ENCODE peak calls at places on chromosomes 2 and 18, in five cellular contexts. R, J, A, P and W are unnamed samples. For H3K4me1, the result is how much of the 10 kb centered on the place peaks cover.

GRCh38 chr2:181036848-181037603 is 56.6 kb downstream of the UBE2E3 start:
- DNase-seq in R (no peak), J (no peak), A (no peak), P (no peak), W (no peak)

GRCh38 chr2:119196301-119197124 is 27.1 kb upstream of the STEAP3 start:
- DNase-seq in R (no peak), J (no peak), A (no peak), P (no peak), W (peak)

GRCh38 chr18:10798727-10799435 is 273.1 kb downstream of the NAPG start:
- DNase-seq in R (no peak), J (no peak), A (no peak), P (no peak), W (no peak)

GRCh38 chr2:174334781-174335604 is at the start of gene SP9:
- DNase-seq in R (no peak), J (no peak), A (no peak), P (no peak), W (no peak)

GRCh38 chr2:59816075-59816474 is 737.4 kb downstream of the BCL11A start:
- DNase-seq in R (no peak), J (no peak), A (no peak), P (no peak), W (no peak)

GRCh38 chr2:226869371-226869770 is 33.5 kb downstream of the RHBDD1 start:
- DNase-seq in R (no peak), J (no peak), A (no peak), P (no peak), W (no peak)

GRCh38 chr2:156933580-156934225 is 323.8 kb upstream of the GALNT5 start:
- DNase-seq in R (no peak), J (no peak), A (no peak), P (no peak), W (no peak)

GRCh38 chr18:73614812-73615211 is 532.8 kb downstream of the FBXO15 start:
- DNase-seq in R (no peak), J (no peak), A (no peak), P (no peak), W (no peak)

GRCh38 chr18:5543854-5544389 is at the start of gene EPB41L3:
- DNase-seq in R (peak), J (peak), A (peak), P (no peak), W (peak)

GRCh38 chr2:5915926-5916325 is 223.7 kb downstream of the SOX11 start:
- DNase-seq in R (no peak), J (no peak), A (no peak), P (no peak), W (no peak)

GRCh38 chr2:219406861-219407230 is 11.3 kb upstream of the DES start:
- DNase-seq in R (peak), J (no peak), A (peak), P (no peak), W (no peak)

GRCh38 chr2:225002656-225003045 is 39.6 kb downstream of the DOCK10 start:
- DNase-seq in R (no peak), J (no peak), A (no peak), P (no peak), W (peak)

GRCh38 chr2:132857334-132857733 is 187.3 kb upstream of the LYPD1 start:
- DNase-seq in R (no peak), J (no peak), A (no peak), P (no peak), W (no peak)

GRCh38 chr2:223914349-223914748 is 30.8 kb downstream of the WDFY1 start:
- DNase-seq in R (no peak), J (no peak), A (no peak), P (no peak), W (no peak)

GRCh38 chr2:219661955-219662395 is 34.5 kb downstream of the SLC4A3 start:
- DNase-seq in R (no peak), J (no peak), A (no peak), P (no peak), W (no peak)

GRCh38 chr2:118738524-118739308 is 108.7 kb downstream of the EN1 start:
- DNase-seq in R (no peak), J (no peak), A (peak), P (peak), W (no peak)

GRCh38 chr2:201768918-201769317 is 11.8 kb downstream of the ALS2 start:
- DNase-seq in R (no peak), J (no peak), A (no peak), P (no peak), W (no peak)

DNA sequence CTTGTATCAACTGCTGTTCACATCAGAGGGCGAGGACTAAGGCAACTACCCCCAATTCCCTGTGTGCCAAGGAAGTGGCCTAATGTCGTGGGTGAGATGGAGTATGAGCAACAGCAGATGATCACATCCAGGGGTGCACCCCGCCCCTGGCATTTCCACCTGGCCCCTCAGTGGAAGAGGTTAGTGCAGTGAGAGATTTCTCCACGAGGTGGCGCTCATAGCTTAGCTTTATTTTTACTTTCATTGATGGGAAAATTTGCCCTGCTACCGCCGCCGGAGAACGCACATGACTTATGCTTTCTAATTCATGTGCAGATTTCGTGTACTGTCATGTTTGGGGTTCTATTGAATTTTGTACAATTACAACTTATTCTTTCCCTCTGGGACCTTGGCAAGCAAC is 470.6 kb upstream of the MEX3C start:
- DNase-seq in R (peak), J (no peak), A (no peak), P (peak), W (no peak)
- TF ChIP-seq CTCF in R (peak), J (peak), A (peak), P (peak), W (peak)

DNA sequence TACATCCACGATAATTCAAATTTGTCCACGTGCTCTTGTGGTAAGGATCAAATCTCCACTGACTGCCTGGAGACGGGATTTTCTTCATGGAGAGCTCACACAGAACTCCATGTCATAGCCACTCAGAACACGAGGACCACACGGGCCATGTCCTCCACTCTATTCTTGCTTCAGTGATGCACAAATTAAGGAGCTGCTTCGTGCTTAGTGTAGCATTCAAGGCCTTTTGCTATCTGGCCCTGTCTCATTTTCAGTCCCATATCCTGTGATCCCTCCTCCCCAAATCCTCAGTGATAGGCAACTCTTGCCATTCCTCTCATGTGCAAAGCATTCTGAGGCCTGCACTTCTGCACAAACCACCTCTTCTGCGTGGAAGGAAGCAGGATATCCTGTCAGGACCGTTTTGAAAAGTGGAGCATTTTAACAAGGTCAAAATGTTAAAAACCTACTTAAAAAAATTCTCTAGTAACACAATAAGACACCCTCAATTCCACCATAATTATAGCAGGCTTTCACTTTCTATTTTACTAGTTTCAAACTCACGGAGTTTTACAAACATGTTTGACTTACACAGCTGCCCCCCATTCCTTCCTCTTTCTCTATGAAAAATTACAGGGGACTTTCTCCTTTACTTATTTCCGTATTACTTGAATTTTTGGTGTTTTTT is 35.2 kb downstream of the ST3GAL5 start:
- DNase-seq in R (no peak), J (no peak), A (no peak), P (no peak), W (no peak)
- H3K4me1 ChIP-seq in R (under half), J (under half), A (under half), P (under half), W (half or more)

DNA sequence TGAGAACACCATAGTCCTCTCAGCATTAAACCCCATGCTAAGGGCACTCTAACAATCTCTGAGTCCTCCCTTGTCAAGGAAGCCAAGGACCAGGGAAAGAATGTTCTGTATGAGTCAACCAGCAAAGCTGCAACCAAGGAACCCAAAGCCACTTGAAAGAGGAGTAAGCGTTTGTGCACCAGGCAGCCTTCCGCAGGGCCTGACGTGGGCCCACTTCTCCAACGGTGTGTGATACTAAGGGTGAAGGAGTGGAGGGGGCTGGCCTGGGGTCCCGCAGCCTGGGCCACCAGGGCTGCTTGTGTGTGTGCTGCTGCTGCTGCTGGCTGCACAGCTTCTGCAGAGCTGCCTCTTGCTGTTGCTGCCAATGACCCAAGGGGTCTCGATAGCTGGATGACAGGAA is 30.1 kb upstream of the GALNT14 start:
- DNase-seq in R (no peak), J (no peak), A (no peak), P (no peak), W (no peak)
- TF ChIP-seq CTCF in R (no peak), J (no peak), A (no peak), P (no peak), W (no peak)

DNA sequence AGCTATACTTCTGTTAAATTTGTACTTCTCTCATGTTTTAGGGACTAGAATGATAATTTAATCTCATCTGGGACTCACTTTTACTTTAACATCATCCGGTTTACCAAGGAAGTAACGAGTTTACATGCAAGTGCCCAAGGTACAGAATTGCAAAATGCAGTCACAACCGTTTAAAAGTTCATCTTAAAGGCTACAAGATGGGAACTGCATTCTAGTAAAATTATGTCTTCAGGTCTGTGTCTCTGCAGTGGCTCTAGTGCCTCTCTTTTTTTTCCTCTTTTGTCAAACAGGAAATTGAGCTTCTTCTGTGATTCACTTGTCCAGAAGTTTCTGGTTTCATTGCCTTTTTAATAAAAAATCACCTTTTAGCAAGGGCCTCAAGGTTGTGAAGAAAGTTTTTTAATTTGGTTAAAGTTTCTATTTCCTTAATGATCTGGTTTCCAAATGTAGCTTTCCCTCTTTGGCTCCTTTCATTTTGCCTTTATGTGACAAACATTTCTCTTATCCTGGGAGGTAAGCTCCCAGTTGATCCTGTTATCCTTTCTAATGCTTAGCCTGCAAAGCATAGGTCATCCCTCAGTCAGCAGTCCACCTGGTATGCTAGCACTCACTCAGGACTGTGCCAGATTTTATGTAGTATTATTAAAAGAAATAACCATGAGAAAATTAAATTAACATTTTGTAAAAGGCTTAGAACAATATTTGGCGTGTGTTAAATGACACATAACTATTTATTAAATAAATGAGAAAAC is 2.4 kb downstream of the GLS start:
- DNase-seq in R (no peak), J (no peak), A (no peak), P (no peak), W (no peak)
- H3K4me1 ChIP-seq in R (half or more), J (under half), A (half or more), P (under half), W (under half)